ENCODE peak calls at places on chromosomes 16 and 17, in five cellular contexts. Z is psoas muscle, T is SJSA1, E is body of pancreas, G is osteoblast. X is an unnamed sample.

GRCh38 chr16:1530883-1531637 is 2.4 kb upstream of the TMEM204 start:
- DNase-seq in G (peak; percentile 88), Z (peak; percentile 86), E (peak; percentile 63), T (no peak), X (no peak)

GRCh38 chr17:38969281-38969680 is 2.1 kb upstream of the FBXO47 start:
- DNase-seq in T (no peak), E (no peak), Z (no peak), G (no peak), X (no peak)

GRCh38 chr16:11629071-11630030 is 38.9 kb upstream of the SNN start:
- DNase-seq in G (no peak), Z (no peak), T (no peak), E (peak; percentile 70), X (no peak)

GRCh38 chr17:36092228-36092627 is 2.3 kb upstream of the CCL3 start:
- DNase-seq in Z (no peak), T (no peak), E (no peak), G (no peak), X (no peak)

GRCh38 chr17:31061678-31062077 is 33.1 kb upstream of the NF1 start:
- DNase-seq in E (no peak), Z (no peak), G (no peak), T (no peak), X (peak; percentile 82)

GRCh38 chr17:56290486-56291118 is 137.3 kb downstream of the ANKFN1 start:
- DNase-seq in Z (no peak), G (peak; percentile 3), T (no peak), E (no peak), X (no peak)

GRCh38 chr16:12092347-12092882 is 115.9 kb downstream of the SNX29 start:
- DNase-seq in T (no peak), G (peak; percentile 90), Z (no peak), E (no peak), X (no peak)

GRCh38 chr17:14437176-14437575 is 136.3 kb downstream of the HS3ST3B1 start:
- DNase-seq in G (no peak), Z (no peak), E (no peak), T (no peak), X (no peak)

GRCh38 chr17:16491703-16492612 is at the start of gene LRRC75A:
- DNase-seq in E (peak; percentile 34), G (peak; percentile 97), Z (peak; percentile 71), T (no peak), X (peak; percentile 90)

GRCh38 chr16:62967606-62968005 is 931.4 kb upstream of the CDH8 start:
- DNase-seq in E (no peak), T (no peak), G (no peak), Z (no peak), X (no peak)

GRCh38 chr16:3175157-3176153 is 12.5 kb upstream of the OR1F1 start:
- DNase-seq in G (peak; percentile 90), E (no peak), T (no peak), Z (no peak), X (peak; percentile 94)

GRCh38 chr17:63706346-63707102 is 6.6 kb upstream of the LIMD2 start:
- DNase-seq in G (peak; percentile 70), E (no peak), Z (no peak), T (no peak), X (peak; percentile 54)

GRCh38 chr16:89922884-89923639 is at the start of gene TUBB3:
- DNase-seq in T (peak; percentile 81), E (peak; percentile 64), Z (no peak), G (peak; percentile 100), X (peak; percentile 93)

GRCh38 chr17:16407911-16408588 is 7.3 kb upstream of the TRPV2 start:
- DNase-seq in Z (peak; percentile 75), T (no peak), G (peak; percentile 59), E (peak; percentile 67), X (peak; percentile 83)

DNA sequence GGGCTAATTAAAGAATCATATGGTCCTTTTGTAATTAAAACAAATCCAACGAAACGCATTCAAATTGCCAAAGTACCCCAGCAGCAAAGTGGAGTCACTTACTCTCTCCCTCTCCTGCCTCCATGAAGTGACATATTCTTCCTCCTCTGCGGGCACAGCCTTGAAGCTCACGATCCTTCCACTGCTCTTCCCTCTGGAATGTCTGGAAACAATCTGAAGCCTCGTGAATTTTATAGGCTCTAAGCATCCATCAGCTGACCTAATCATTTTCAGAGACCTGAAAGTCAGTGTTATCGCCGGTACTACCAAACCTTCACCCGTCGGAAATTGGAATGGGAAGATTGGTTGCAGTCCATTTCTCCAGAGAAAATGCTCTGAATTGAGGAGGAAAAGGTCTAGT is 134.5 kb upstream of the FOXF1 start:
- DNase-seq in Z (no peak), G (no peak), E (no peak), T (no peak), X (no peak)
- H3K27ac ChIP-seq in Z (no peak overlapping the region), G (no peak overlapping the region), E (no peak overlapping the region), T (peak overlapping the region; percentile 72), X (no peak overlapping the region)

GRCh38 chr17:43852571-43852970 is 5.6 kb downstream of the CD300LG start:
- DNase-seq in Z (no peak), T (no peak), E (no peak), G (no peak), X (no peak)

GRCh38 chr17:43855061-43855460 is 8.1 kb downstream of the CD300LG start:
- DNase-seq in T (no peak), E (no peak), Z (no peak), G (peak; percentile 38), X (no peak)

GRCh38 chr17:43854498-43854897 is 7.5 kb downstream of the CD300LG start:
- DNase-seq in E (no peak), Z (no peak), T (no peak), G (no peak), X (no peak)

GRCh38 chr17:43851744-43852143 is 4.8 kb downstream of the CD300LG start:
- DNase-seq in E (no peak), G (peak; percentile 69), T (no peak), Z (no peak), X (no peak)

GRCh38 chr17:43853546-43853945 is 6.6 kb downstream of the CD300LG start:
- DNase-seq in T (no peak), Z (no peak), G (peak; percentile 52), E (no peak), X (no peak)
- H3K4me1 ChIP-seq in T (no peaks in the 10 kb centered on the region), Z (no peaks in the 10 kb centered on the region), G (no peaks in the 10 kb centered on the region), E (no peaks in the 10 kb centered on the region), X (no peaks in the 10 kb centered on the region)

DNA sequence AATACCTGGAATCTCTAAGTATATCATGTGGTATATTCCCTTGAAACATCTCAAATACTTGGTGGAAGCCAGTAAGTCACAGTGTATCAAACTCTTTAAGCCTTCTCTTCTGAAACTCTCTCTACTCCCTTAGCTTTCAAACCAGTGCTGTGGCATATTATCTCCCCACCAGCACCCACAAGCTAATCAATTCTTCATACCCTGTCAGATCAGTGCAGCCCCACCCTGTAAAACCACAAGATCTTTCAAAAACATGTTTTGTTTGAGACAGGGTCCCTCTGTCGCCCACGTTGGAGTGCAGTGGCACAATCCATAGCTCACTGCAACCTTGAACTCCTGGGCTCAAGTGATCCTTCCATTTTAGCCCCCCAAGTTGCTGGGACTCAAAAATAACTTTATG is 91.6 kb upstream of the C17orf78 start:
- DNase-seq in T (no peak), G (no peak), Z (no peak), E (no peak), X (no peak)
- H3K27ac ChIP-seq in T (no peak overlapping the region), G (no peak overlapping the region), Z (no peak overlapping the region), E (no peak overlapping the region), X (no peak overlapping the region)

GRCh38 chr16:68408967-68409366 is 39.3 kb downstream of the SMPD3 start:
- DNase-seq in E (no peak), T (no peak), Z (no peak), G (no peak), X (no peak)

GRCh38 chr16:68404736-68405345 is 43.5 kb downstream of the SMPD3 start:
- DNase-seq in G (no peak), E (no peak), Z (no peak), T (no peak), X (no peak)

GRCh38 chr16:68403704-68404103 is 44.6 kb downstream of the SMPD3 start:
- DNase-seq in Z (no peak), G (no peak), E (no peak), T (peak; percentile 65), X (no peak)

GRCh38 chr16:68408428-68408827 is 39.9 kb downstream of the SMPD3 start:
- DNase-seq in E (no peak), T (no peak), Z (no peak), G (no peak), X (no peak)

DNA sequence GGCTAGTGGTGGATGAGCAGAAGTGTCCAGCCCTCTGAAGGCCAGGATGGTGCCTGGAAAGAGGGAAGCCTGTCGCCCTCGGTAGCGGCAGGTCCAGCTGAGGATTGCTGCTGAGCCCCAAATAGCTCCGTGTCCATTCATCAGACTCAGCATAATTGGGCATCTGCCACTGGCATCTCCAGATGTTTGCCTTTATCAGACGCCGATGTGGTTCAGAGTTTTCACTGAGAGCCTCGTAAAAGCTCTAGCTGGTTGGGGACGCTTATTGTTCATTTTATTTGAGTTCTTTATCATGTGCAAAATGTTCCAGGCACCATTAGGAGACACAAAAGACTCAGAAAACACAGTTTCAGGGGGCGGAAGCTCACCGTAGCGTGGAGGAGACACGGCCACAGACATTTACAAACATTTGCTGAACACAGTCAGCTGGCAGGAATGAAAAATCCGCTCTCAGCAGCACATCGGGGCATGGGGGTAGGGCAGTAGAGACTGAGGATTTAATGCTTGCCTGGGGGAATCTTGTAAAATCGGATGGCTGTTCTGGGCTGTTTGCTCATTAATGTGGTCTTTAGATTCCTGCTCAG is 41.8 kb downstream of the SMPD3 start:
- DNase-seq in Z (no peak), G (peak; percentile 91), E (no peak), T (peak; percentile 65), X (no peak)
- H3K4me1 ChIP-seq in Z (no peaks in the 10 kb centered on the region), G (peaks cover 24% of the 10 kb centered on the region), E (peaks cover 7% of the 10 kb centered on the region), T (peaks cover 45% of the 10 kb centered on the region), X (peaks cover 6% of the 10 kb centered on the region)

GRCh38 chr16:78648517-78648916 is 549.1 kb downstream of the WWOX start:
- DNase-seq in E (peak; percentile 7), G (peak; percentile 78), T (peak; percentile 52), Z (no peak), X (no peak)
- H3K27ac ChIP-seq in E (no peak overlapping the region), G (no peak overlapping the region), T (no peak overlapping the region), Z (no peak overlapping the region), X (no peak overlapping the region)

GRCh38 chr17:45226620-45227019 is 4.9 kb downstream of the FMNL1 start:
- DNase-seq in T (no peak), E (no peak), G (peak; percentile 43), Z (peak; percentile 1), X (no peak)
- H3K4me1 ChIP-seq in T (peaks cover 6% of the 10 kb centered on the region), E (peaks cover 33% of the 10 kb centered on the region), G (peaks cover 45% of the 10 kb centered on the region), Z (peaks cover 15% of the 10 kb centered on the region), X (no peaks in the 10 kb centered on the region)

X was measured in endodermal cell.